ENCODE peak calls at places on chromosomes 6 and 20, in seven cellular contexts. T is mammary epithelial cell, S is neuronal stem cell, D is GM23338, O is HepG2, Y is IMR-90, G is PC-3. M is an unnamed sample.
A peak's percentile ranks its signal among the peaks of the same experiment; 100 is the strongest.

GRCh38 chr20:63053430-63054102 is 46.8 kb upstream of the BHLHE23 start:
- DNase-seq in T (no peak), S (no peak), D (no peak), O (no peak), Y (no peak), G (no peak), M (no peak)

GRCh38 chr6:13044390-13044789 is 283.9 kb downstream of the TBC1D7 start:
- DNase-seq in T (peak; percentile 1), S (no peak), D (peak; percentile 55), O (peak; percentile 5), Y (no peak), G (no peak), M (no peak)

GRCh38 chr6:34352305-34352937 is 40.0 kb downstream of the NUDT3 start:
- DNase-seq in T (no peak), S (no peak), D (no peak), O (no peak), Y (peak; percentile 57), G (peak; percentile 24), M (no peak)

GRCh38 chr6:163260111-163260895 is 154.2 kb upstream of the QKI start:
- DNase-seq in T (no peak), S (peak; percentile 24), D (peak; percentile 94), O (no peak), Y (no peak), G (no peak), M (no peak)

GRCh38 chr6:128763599-128764300 is 119.2 kb upstream of the LAMA2 start:
- DNase-seq in T (peak; percentile 87), S (no peak), D (no peak), O (no peak), Y (no peak), G (no peak), M (no peak)

GRCh38 chr20:51511861-51512619 is 30.5 kb downstream of the NFATC2 start:
- DNase-seq in T (no peak), S (no peak), D (no peak), O (no peak), Y (no peak), G (no peak), M (no peak)

GRCh38 chr6:56953597-56954388 is 1.1 kb upstream of the BEND6 start:
- DNase-seq in T (peak; percentile 51), S (peak; percentile 27), D (peak; percentile 66), O (no peak), Y (no peak), G (no peak), M (no peak)

GRCh38 chr6:151647871-151648639 is 154.2 kb downstream of the CCDC170 start:
- DNase-seq in T (peak; percentile 16), S (peak; percentile 30), D (peak; percentile 90), O (peak; percentile 56), Y (no peak), G (peak; percentile 44), M (no peak)

GRCh38 chr20:23156170-23156841 is 70.2 kb upstream of the CD93 start:
- DNase-seq in T (peak; percentile 74), S (no peak), D (no peak), O (peak; percentile 50), Y (peak; percentile 82), G (peak; percentile 86), M (no peak)

GRCh38 chr6:27293436-27294152 is 18.5 kb downstream of the POM121L2 start:
- DNase-seq in T (peak; percentile 57), S (no peak), D (peak; percentile 74), O (peak; percentile 38), Y (peak; percentile 69), G (peak; percentile 81), M (no peak)

GRCh38 chr6:51550243-51550642 is 537.2 kb downstream of the PKHD1 start:
- DNase-seq in T (no peak), S (peak; percentile 6), D (no peak), O (no peak), Y (no peak), G (no peak), M (no peak)

DNA sequence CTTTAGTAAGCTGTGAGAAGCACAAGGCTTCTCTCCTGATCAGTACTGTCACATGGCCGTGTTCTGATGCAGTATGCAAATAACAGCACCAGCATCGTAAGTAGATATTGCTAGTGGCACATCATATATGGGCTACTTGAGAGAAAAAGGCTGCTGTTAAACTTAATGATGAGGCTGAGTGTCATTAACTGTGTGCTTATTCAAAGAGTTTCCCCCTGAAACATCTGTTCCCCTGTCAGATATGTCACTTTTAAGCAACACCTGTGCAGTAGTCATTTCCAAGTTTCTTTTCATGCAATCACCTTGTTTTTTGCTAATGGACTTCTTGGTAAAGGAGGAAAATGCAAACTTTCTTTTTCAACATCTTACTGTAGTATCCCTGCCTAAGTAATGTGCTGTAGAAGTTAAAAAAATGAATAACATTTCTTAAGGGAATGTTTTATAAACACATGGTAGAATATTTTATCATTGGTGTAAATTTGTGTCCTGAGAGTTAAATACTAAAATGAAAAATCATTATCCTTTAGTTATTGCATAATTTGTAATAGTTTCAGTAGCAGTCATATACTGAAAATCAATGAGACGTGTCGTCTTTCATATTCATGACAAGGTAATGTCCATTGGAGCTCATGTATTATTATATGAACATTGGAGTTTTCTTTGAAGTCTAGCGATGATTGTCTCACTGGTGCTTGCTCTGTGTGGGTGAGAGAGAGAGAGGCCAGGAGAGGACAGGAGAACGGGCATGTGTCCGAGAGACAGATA is 366.3 kb downstream of the CDKAL1 start:
- DNase-seq in T (no peak), S (no peak), D (no peak), O (no peak), Y (no peak), G (no peak), M (no peak)
- H3K4me3 ChIP-seq in T (no peak overlapping the region), S (no peak overlapping the region), D (no peak overlapping the region), O (no peak overlapping the region), Y (no peak overlapping the region), G (no peak overlapping the region), M (no peak overlapping the region)

DNA sequence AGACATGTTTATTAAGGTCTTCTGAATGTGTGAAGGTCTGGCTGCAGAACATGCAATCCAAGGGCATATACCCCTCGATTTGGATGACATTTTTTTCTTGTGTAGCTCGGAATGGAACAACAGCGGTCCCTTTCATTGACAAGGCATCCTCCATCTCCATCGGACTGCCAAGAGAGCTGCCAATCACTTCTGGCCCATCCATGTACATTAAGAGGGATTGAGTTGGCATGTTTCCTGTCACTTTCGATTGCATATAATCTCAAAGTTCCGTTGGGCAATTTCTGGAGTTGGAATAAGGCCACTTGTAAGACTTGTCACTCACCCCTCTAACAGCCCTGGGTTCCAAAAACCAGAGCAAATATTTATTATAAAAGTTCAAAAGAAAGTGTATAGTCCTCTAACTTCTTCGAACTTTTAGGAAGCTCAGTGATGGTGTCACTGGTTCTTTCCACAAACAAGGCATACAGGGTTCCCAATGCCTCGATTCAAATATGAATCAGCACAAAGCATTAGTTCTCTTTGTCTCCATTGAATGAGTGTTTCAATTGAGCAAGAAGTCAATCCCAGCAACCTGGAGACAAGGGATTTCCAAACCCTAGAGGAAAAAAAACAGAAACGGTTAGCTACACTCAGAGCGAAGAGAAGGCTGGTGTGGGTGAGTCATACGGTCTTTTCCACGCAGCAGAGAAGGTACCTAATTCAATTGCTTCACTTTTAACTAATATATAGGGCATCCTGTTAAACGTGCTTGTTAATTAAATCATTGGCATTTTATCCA is 10.9 kb downstream of the ZNF217 start:
- DNase-seq in T (peak; percentile 98), S (no peak), D (no peak), O (peak; percentile 86), Y (peak; percentile 95), G (peak; percentile 98), M (peak; percentile 65)
- H3K4me1 ChIP-seq in T (peaks cover 41% of the 10 kb centered on the region), S (peaks cover 24% of the 10 kb centered on the region), D (peaks cover 62% of the 10 kb centered on the region), O (peaks cover 99% of the 10 kb centered on the region), Y (peaks cover 22% of the 10 kb centered on the region), G (peaks cover 87% of the 10 kb centered on the region), M (peaks cover 81% of the 10 kb centered on the region)

GRCh38 chr20:574297-574942 is 30.8 kb upstream of the CSNK2A1 start:
- DNase-seq in T (no peak), S (no peak), D (peak; percentile 67), O (no peak), Y (no peak), G (no peak), M (no peak)
- H3K27ac ChIP-seq in T (no peak overlapping the region), S (no peak overlapping the region), D (peak overlapping the region; percentile 65), O (no peak overlapping the region), Y (no peak overlapping the region), G (no peak overlapping the region), M (no peak overlapping the region)

DNA sequence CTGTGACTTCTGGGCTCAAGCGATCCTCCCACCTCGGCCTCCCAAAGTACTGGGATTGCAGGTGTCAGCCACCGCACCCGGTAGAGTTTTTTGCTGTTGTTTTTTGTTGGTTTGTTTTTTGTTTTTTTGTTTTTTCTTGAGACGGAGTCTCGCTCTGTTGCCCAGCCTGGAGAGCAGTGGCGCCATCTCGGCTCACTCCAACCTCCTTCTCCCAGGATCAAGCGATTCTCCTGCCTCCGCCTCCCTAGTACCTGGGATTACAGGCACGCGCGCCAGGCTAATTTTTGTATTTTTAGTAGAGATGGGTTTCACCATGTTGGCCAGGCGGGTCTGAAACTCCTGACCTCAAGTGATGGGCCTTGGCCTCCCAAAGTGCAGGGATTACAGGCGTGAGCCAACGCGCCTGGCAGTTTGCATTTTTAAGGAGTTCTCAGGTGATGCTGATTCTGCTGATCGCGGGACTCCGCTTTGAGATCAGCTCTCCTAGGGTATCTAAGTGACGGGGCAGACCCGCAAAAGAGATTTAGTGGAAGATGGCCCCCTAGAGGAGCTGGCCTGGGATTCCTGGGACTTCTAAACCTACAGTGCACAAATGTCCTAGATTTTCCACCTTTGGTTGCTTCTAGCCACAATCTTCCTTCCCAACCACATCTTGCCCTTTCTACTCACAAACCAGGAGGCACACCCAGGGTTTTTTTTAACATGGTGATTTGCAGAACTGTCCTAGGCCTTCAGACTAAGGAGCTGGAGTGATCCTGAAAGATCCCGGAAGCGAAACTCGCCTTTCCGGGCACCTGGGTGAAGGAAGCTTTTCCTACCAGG is 45.2 kb downstream of the DPPA5 start:
- DNase-seq in T (peak; percentile 50), S (peak; percentile 15), D (peak; percentile 77), O (no peak), Y (no peak), G (peak; percentile 39), M (no peak)
- H3K4me3 ChIP-seq in T (peak overlapping the region; percentile 66), S (peak overlapping the region; percentile 86), D (peak overlapping the region; percentile 75), O (no peak overlapping the region), Y (peak overlapping the region; percentile 61), G (peak overlapping the region; percentile 82), M (peak overlapping the region; percentile 87)